ENCODE peak calls at places on chromosomes 3 and 15, in ten cellular contexts. V, Z, W, G, S, H, R, M, P and F are unnamed samples.

GRCh38 chr3:157088506-157089454 is 71.2 kb downstream of the CCNL1 start:
- DNase-seq in Z (no peak), H (peak; percentile 99), P (peak; percentile 88), V (no peak), M (no peak), R (peak; percentile 97), G (peak; percentile 94), S (peak; percentile 87), W (no peak), F (no peak)

GRCh38 chr3:170718848-170719247 is 133.0 kb upstream of the SLC7A14 start:
- DNase-seq in W (no peak), H (no peak), G (no peak), R (no peak), M (no peak), V (no peak), Z (no peak), P (no peak), S (no peak), F (no peak)

GRCh38 chr3:104907507-104907906 is 459.2 kb upstream of the ALCAM start:
- DNase-seq in Z (no peak), S (peak; percentile 49), V (peak; percentile 38), W (no peak), P (no peak), G (peak; percentile 82), R (peak; percentile 91), H (no peak), M (no peak), F (no peak)

GRCh38 chr15:74062236-74062635 is 20.1 kb downstream of the GOLGA6A start:
- DNase-seq in H (no peak), Z (no peak), V (no peak), W (no peak), S (no peak), M (no peak), P (no peak), G (no peak), R (no peak), F (no peak)

GRCh38 chr15:90203922-90204321 is 2.8 kb downstream of the SEMA4B start:
- DNase-seq in S (no peak), W (no peak), G (no peak), Z (peak; percentile 11), V (no peak), R (no peak), H (no peak), P (no peak), M (peak; percentile 50), F (no peak)

GRCh38 chr15:67799801-67800205 is 25.5 kb upstream of the SKOR1 start:
- DNase-seq in V (no peak), W (no peak), Z (no peak), H (no peak), G (no peak), M (no peak), S (no peak), R (peak; percentile 26), P (no peak), F (no peak)

GRCh38 chr3:150376001-150376848 is 31.9 kb upstream of the TSC22D2 start:
- DNase-seq in R (peak; percentile 73), M (peak; percentile 28), Z (no peak), W (no peak), H (no peak), V (no peak), P (no peak), G (no peak), S (peak; percentile 68), F (no peak)

GRCh38 chr3:46628980-46629379 is 16.7 kb downstream of the FAM240A start:
- DNase-seq in Z (no peak), V (no peak), W (no peak), R (no peak), H (peak; percentile 55), S (no peak), P (no peak), G (no peak), M (no peak), F (no peak)

GRCh38 chr3:135368316-135368715 is 573.3 kb downstream of the EPHB1 start:
- DNase-seq in P (no peak), G (no peak), S (no peak), R (no peak), W (no peak), Z (no peak), M (no peak), V (no peak), H (no peak), F (no peak)

GRCh38 chr15:82680200-82681102 is 29.2 kb downstream of the AP3B2 start:
- DNase-seq in S (peak; percentile 58), Z (peak; percentile 25), M (peak; percentile 83), P (peak; percentile 62), W (peak; percentile 60), V (no peak), H (peak; percentile 59), R (no peak), G (no peak), F (no peak)

GRCh38 chr15:28107111-28107893 is 8.2 kb upstream of the OCA2 start:
- DNase-seq in S (no peak), G (peak; percentile 47), W (no peak), V (no peak), M (no peak), R (peak; percentile 40), Z (no peak), P (peak; percentile 45), H (no peak), F (no peak)

GRCh38 chr15:73873889-73874511 is 636 bp downstream of the TBC1D21 start:
- DNase-seq in Z (no peak), S (peak; percentile 73), M (peak; percentile 28), W (no peak), G (peak; percentile 44), P (no peak), V (peak; percentile 32), R (peak; percentile 75), H (no peak), F (peak; percentile 33)

GRCh38 chr3:114498779-114499370 is 205.0 kb downstream of the TIGIT start:
- DNase-seq in M (no peak), G (peak; percentile 95), P (no peak), R (peak; percentile 91), W (no peak), S (peak; percentile 89), Z (no peak), V (peak; percentile 81), H (no peak), F (peak; percentile 80)

GRCh38 chr15:41558400-41559238 is at the start of gene TYRO3:
- DNase-seq in R (peak; percentile 34), V (no peak), G (peak; percentile 42), Z (no peak), W (peak; percentile 25), H (peak; percentile 80), M (peak; percentile 48), P (peak; percentile 73), S (peak; percentile 39), F (no peak)

GRCh38 chr3:182609575-182610156 is 183.6 kb upstream of the ATP11B start:
- DNase-seq in S (peak; percentile 71), P (no peak), M (peak; percentile 86), H (no peak), R (peak; percentile 35), W (peak; percentile 73), Z (peak; percentile 29), G (no peak), V (no peak), F (peak; percentile 39)

GRCh38 chr3:100972867-100973266 is 20.4 kb downstream of the ABI3BP start:
- DNase-seq in S (no peak), H (no peak), G (peak; percentile 40), Z (no peak), R (no peak), V (no peak), W (no peak), M (no peak), P (no peak), F (no peak)

GRCh38 chr15:85587707-85588441 is 206.9 kb downstream of the KLHL25 start:
- DNase-seq in W (no peak), R (no peak), S (peak; percentile 63), P (no peak), V (no peak), G (peak; percentile 89), H (no peak), M (no peak), Z (no peak), F (no peak)

GRCh38 chr3:196144383-196145105 is 62.7 kb upstream of the TFRC start:
- DNase-seq in M (no peak), V (no peak), G (peak; percentile 84), R (peak; percentile 14), P (no peak), S (peak; percentile 47), W (no peak), Z (no peak), H (no peak), F (no peak)

GRCh38 chr3:185401319-185401955 is 38.5 kb downstream of the MAP3K13 start:
- DNase-seq in S (peak; percentile 36), M (no peak), G (peak; percentile 15), V (no peak), H (no peak), R (peak; percentile 11), W (no peak), Z (no peak), P (no peak), F (no peak)

GRCh38 chr3:89380006-89380405 is 272.6 kb downstream of the EPHA3 start:
- DNase-seq in R (no peak), V (no peak), G (peak; percentile 61), W (no peak), S (peak; percentile 76), M (no peak), H (no peak), Z (no peak), P (no peak), F (no peak)

GRCh38 chr3:158347966-158348365 is 223.0 kb upstream of the MLF1 start:
- DNase-seq in M (no peak), R (peak; percentile 18), V (no peak), Z (no peak), H (no peak), G (peak; percentile 73), P (no peak), W (no peak), S (no peak), F (no peak)

GRCh38 chr15:96264801-96265515 is 65.5 kb upstream of the NR2F2 start:
- DNase-seq in P (no peak), Z (no peak), R (no peak), H (no peak), S (peak; percentile 17), M (no peak), V (no peak), G (peak; percentile 81), W (no peak), F (no peak)

GRCh38 chr15:32849769-32850668 is 132.2 kb downstream of the GREM1 start:
- DNase-seq in W (no peak), S (peak; percentile 86), R (no peak), G (peak; percentile 99), V (no peak), P (no peak), M (no peak), Z (no peak), H (no peak), F (no peak)

GRCh38 chr3:83224101-83224868 is 1462.8 kb upstream of the GBE1 start:
- DNase-seq in H (no peak), P (no peak), S (peak; percentile 32), R (peak; percentile 84), Z (no peak), M (no peak), V (no peak), W (no peak), G (peak; percentile 85), F (no peak)

GRCh38 chr3:100760377-100760776 is 51.1 kb downstream of the TFG start:
- DNase-seq in P (no peak), M (no peak), G (no peak), Z (no peak), H (no peak), V (no peak), R (peak; percentile 10), W (no peak), S (no peak), F (no peak)

GRCh38 chr15:31275331-31276262 is 51.0 kb upstream of the KLF13 start:
- DNase-seq in V (no peak), G (no peak), M (no peak), W (no peak), Z (no peak), H (peak; percentile 46), R (no peak), S (no peak), P (no peak), F (no peak)

GRCh38 chr3:120324185-120324584 is 25.0 kb downstream of the LRRC58 start:
- DNase-seq in S (no peak), Z (no peak), R (no peak), W (no peak), V (no peak), P (no peak), M (no peak), G (peak; percentile 43), H (no peak), F (no peak)

GRCh38 chr3:111976254-111976653 is 2.6 kb upstream of the ABHD10 start:
- DNase-seq in W (no peak), P (no peak), G (no peak), Z (no peak), S (no peak), V (no peak), M (peak; percentile 42), R (no peak), H (no peak), F (peak; percentile 46)